ENCODE peak calls at places on chromosome 17, in six cellular contexts. P is esophagus muscularis mucosa, G is HCT116, Z is adrenal gland, T is dorsolateral prefrontal cortex, I is A673. Q is an unnamed sample. For H3K27me3, the result is how much of the 10 kb centered on the place peaks cover.

GRCh38 chr17:70184207-70184606 is 14.9 kb downstream of the KCNJ2 start:
- DNase-seq in I (no peak), P (no peak), Z (no peak), T (no peak), G (no peak), Q (no peak)

GRCh38 chr17:71180801-71181385 is 939.9 kb upstream of the SOX9 start:
- DNase-seq in T (no peak), Z (no peak), G (no peak), I (no peak), P (no peak), Q (peak)

GRCh38 chr17:38861399-38861843 is 7.9 kb upstream of the RPL23 start:
- DNase-seq in G (no peak), T (no peak), P (no peak), Z (no peak), I (peak), Q (no peak)

GRCh38 chr17:61405686-61406542 is 6.3 kb downstream of the TBX2 start:
- DNase-seq in Z (no peak), T (no peak), P (no peak), G (no peak), I (no peak), Q (no peak)

GRCh38 chr17:42682400-42683384 is at the start of gene CNTNAP1:
- DNase-seq in T (no peak), Z (peak), G (no peak), P (no peak), I (peak), Q (no peak)

GRCh38 chr17:41322264-41322902 is 6.9 kb upstream of the KRTAP17-1 start:
- DNase-seq in T (no peak), G (peak), P (no peak), I (peak), Z (no peak), Q (peak)

GRCh38 chr17:16286009-16286946 is 67.0 kb downstream of the CENPV start:
- DNase-seq in T (no peak), I (peak), P (peak), Z (peak), G (peak), Q (peak)

GRCh38 chr17:27596571-27597187 is 34.3 kb upstream of the LGALS9 start:
- DNase-seq in I (peak), T (no peak), P (no peak), Z (no peak), G (no peak), Q (no peak)

GRCh38 chr17:30378191-30378796 is 433 bp upstream of the CPD start:
- DNase-seq in T (no peak), Z (no peak), I (no peak), G (no peak), P (no peak), Q (no peak)

GRCh38 chr17:31627960-31628359 is 231.1 kb downstream of the COPRS start:
- DNase-seq in Z (no peak), T (no peak), I (no peak), G (no peak), P (no peak), Q (no peak)

GRCh38 chr17:47230864-47231263 is 21.7 kb downstream of the MYL4 start:
- DNase-seq in Z (no peak), P (no peak), G (no peak), I (no peak), T (no peak), Q (no peak)

GRCh38 chr17:44236444-44236991 is 17.0 kb upstream of the UBTF start:
- DNase-seq in Z (no peak), I (no peak), T (no peak), G (no peak), P (no peak), Q (no peak)

GRCh38 chr17:48553190-48553547 is 8.3 kb upstream of the HOXB2 start:
- DNase-seq in I (no peak), G (no peak), P (no peak), T (no peak), Z (no peak), Q (no peak)

GRCh38 chr17:72789711-72790110 is 302.8 kb downstream of the SLC39A11 start:
- DNase-seq in I (no peak), G (no peak), T (no peak), Z (no peak), P (no peak), Q (no peak)

GRCh38 chr17:45077643-45078042 is 16.5 kb downstream of the NMT1 start:
- DNase-seq in T (no peak), P (no peak), I (no peak), Z (no peak), G (no peak), Q (no peak)

GRCh38 chr17:53924530-53925455 is 102.1 kb downstream of the KIF2B start:
- DNase-seq in T (no peak), G (no peak), I (no peak), P (no peak), Z (peak), Q (peak)

GRCh38 chr17:2947588-2947950 is 115.8 kb downstream of the OR1D5 start:
- DNase-seq in T (no peak), I (no peak), G (no peak), P (no peak), Z (no peak), Q (no peak)

GRCh38 chr17:37518816-37519215 is 29.1 kb downstream of the DUSP14 start:
- DNase-seq in T (no peak), G (no peak), P (no peak), I (no peak), Z (peak), Q (no peak)

GRCh38 chr17:8120520-8121443 is 2.5 kb upstream of the ALOXE3 start:
- DNase-seq in P (no peak), Z (peak), G (peak), T (peak), I (peak), Q (no peak)
- TF ChIP-seq CTCF in P (no peak), Z (no peak), G (peak), T (peak), I (peak), Q (peak)

DNA sequence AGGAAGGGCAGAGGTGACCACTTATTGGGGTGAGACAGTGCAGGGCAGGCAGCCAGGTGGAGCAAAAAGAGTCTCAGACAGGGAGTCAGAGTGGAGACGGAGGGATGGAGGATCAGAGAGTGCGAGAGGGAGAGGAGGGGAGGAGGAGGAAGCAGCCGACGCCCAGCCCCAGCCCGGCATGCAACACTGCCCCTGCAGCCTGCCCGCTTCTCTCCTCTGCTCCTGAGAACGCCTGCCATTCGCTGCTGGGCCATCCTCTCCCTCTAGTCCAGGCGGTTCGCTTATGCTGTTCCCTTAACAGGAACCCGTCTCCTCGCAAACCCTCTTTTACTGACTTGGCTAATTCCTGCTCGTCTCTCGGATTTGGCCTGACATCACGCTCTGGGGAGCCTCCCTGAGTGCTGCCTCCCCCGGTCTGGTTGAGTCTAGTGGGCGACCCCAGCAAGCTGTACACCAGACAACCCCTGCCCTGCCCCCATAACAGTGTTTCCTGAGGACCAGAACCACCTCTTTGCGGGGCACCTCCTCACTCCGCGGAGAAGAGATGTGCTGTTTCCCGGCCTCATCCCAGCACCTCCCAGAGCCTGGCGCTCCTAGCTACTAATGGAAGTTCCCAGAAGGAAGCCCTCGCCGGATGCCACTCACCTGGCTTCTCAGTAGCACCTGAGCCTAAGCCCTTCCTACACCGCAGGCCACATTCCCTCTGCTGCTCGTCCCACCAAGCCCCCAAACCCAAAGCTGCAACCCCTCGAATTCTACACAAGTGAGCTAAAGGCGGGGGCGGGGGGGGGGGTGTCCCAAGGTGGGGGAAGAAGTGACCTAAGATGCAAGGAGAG is 61.2 kb upstream of the CCL1 start:
- DNase-seq in T (no peak), Z (no peak), P (no peak), G (no peak), I (no peak), Q (no peak)
- H3K27me3 ChIP-seq in T (under half), Z (under half), P (under half), G (under half), I (under half), Q (under half)

DNA sequence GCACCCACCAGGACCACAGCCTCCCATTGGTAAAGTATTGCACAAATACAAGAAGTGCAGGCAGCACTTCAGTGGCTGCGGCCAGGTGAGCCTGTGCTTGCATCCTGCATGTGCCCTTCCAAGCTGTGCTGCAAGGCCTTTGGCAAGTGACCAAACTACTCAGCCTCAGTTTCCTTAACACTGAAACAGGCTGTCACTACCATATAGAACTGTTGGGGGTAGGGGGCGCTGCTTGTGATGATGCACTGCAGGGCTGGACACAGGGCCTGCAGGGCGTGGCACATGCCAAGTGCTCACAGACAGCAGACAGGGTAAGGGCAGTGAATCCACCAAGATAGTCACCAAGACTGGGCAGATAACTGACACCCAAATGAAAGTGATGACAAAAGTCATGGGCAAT is 65.6 kb upstream of the SREBF1 start:
- DNase-seq in G (no peak), I (no peak), Z (no peak), P (no peak), T (no peak), Q (no peak)
- TF ChIP-seq CTCF in G (no peak), I (no peak), Z (no peak), P (no peak), T (no peak), Q (no peak)

GRCh38 chr17:49926886-49927285 is 42.1 kb upstream of the DLX4 start:
- DNase-seq in T (no peak), Z (peak), G (no peak), I (no peak), P (no peak), Q (no peak)

GRCh38 chr17:49922095-49922494 is 46.9 kb upstream of the DLX4 start:
- DNase-seq in P (no peak), Z (no peak), I (no peak), T (no peak), G (no peak), Q (no peak)

GRCh38 chr17:49925916-49926315 is 43.1 kb upstream of the DLX4 start:
- DNase-seq in I (no peak), Z (no peak), T (no peak), P (no peak), G (no peak), Q (no peak)

GRCh38 chr17:49924116-49924515 is 44.9 kb upstream of the DLX4 start:
- DNase-seq in P (no peak), G (no peak), Z (no peak), I (no peak), T (no peak), Q (no peak)

GRCh38 chr17:49924589-49924988 is 44.4 kb upstream of the DLX4 start:
- DNase-seq in G (no peak), I (no peak), Z (no peak), T (no peak), P (no peak), Q (no peak)
- H3K27me3 ChIP-seq in G (under half), I (under half), Z (under half), T (under half), P (under half), Q (under half)

DNA sequence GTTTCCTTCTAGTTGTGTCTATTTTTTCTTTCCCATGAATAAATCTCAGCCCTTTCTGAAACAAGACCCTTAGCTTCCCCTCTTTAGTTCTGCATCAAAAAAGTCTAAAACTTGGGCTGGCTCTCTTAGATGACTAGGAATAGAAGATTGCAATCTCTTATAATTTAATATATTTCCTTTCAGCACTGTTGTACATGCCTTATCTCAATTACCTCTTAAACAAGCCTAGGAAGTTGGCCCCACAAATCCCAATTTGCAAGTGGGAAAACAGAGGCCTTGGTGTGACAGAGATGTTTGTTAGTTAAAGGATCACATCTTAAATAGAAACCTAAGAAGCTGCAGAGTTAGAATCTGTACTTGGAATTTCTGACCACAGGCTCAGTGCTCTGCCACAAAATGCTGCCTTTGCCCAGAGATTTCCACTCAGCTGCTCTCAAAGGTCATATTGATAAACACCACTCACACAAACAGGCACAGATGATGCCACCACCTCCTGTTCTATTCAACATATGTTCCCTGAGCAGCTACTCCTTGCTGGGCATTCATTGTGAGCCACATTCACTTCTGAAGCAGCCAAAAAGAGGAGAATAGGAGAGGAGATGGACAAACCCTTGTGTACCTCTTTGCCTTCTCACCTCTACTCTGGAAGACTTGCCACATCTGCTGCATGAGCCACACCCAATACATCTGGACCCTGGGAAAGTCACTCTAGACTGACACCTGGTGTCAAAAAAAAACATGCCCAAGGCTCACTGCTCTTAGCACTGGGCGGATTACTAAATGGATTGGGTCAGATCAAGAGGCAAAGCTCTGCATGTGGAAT is 5.5 kb downstream of the CCDC182 start:
- DNase-seq in P (no peak), Z (no peak), G (peak), I (peak), T (no peak), Q (no peak)
- TF ChIP-seq CTCF in P (no peak), Z (peak), G (peak), I (peak), T (no peak), Q (peak)

DNA sequence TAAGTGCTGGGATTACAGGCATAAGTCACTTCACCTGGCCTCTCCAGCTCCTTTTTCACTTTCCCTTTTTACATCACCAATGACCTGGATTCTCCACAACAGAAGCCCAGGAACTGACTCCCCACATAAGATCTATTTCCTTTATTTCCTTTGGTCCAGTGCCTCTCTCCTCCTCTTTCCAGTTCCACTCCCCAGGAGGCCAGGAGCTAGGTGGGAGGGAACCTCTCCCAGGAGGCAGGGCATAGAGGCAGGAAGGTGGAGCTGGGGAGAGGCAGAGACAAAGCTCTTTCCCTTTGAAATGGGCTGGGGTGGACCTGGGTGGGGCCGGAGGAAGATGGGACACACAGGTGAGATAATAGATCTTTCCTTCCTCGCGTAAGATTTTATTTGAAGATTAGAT is 318.3 kb upstream of the TNRC6C start:
- DNase-seq in G (no peak), I (no peak), T (no peak), P (no peak), Z (no peak), Q (no peak)
- H3K27me3 ChIP-seq in G (half or more), I (under half), T (under half), P (under half), Z (under half), Q (under half)

DNA sequence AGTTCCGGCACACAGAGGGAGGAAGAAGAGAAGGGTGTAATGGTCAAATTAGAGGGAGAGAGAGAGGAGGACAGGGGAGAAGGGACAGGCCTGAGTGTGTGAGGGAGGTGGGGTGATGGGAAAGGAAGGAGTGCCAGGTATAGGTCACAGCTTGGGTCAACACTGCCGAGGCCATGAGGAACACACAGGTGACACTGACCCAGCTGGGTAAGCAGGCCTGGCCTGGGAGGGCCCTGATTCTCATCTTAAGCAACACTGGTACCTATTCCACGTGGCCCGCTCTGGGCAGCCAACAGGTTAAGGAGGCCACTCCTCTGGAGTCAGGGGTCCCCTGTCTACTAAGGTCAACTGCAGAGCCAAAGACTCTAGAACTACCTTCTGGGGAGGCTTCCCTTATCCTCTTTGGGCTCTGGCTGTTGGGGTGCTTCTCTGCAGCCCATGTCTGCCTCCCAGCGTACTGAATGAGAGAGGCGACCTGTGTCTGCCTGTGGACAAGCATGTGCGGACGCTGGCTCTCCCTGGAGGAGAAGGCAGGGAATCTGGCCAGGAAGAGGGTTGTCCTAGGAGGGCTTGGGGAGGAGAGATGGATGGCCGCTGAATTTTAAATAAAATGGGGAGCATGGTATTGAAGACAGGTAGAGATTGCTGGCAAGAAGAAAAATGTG is 57.6 kb downstream of the RGS9 start:
- DNase-seq in G (no peak), I (no peak), T (no peak), P (no peak), Z (no peak), Q (no peak)
- TF ChIP-seq CTCF in G (no peak), I (no peak), T (no peak), P (no peak), Z (no peak), Q (no peak)

DNA sequence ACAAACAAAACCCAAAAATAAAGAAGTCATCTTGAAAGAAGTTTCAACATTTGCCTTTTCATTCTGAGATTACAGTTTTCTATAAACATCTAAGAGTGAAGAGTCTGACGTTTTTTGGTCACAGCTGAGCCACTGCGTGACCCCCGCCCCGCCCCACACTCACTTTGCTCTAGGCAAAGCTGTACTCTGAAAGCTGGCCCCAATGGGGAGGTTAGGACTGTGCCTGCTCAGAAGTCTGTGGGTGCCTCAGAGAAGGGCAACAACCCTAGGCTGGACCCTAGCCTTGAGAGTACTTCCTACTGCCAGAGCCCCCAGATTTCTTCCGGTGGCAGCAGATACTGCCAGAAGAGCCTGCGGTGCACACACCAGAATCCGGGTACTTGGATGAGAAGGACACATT is 19.4 kb downstream of the CYB5D2 start:
- DNase-seq in G (no peak), Z (no peak), I (no peak), T (no peak), P (no peak), Q (no peak)
- H3K27me3 ChIP-seq in G (under half), Z (under half), I (under half), T (under half), P (under half), Q (under half)

GRCh38 chr17:76569607-76570279 is 15.9 kb downstream of the ST6GALNAC2 start:
- DNase-seq in T (peak), I (no peak), Z (peak), P (no peak), G (no peak), Q (no peak)
- TF ChIP-seq CTCF in T (no peak), I (no peak), Z (no peak), P (no peak), G (no peak), Q (no peak)

Q was measured in kidney epithelial cell.